ENCODE peak calls at places on chromosomes 12 and 14, in six cellular contexts. P is hippocampal formation; I is activated naive CD4-positive, alpha-beta T cell; L is ACHN; J is AG04450; W is H9. S is an unnamed sample.

GRCh38 chr14:64208261-64208660 is 85.9 kb downstream of the ESR2 start:
- DNase-seq in J (no peak), W (no peak), I (no peak), L (no peak), P (no peak), S (no peak)

GRCh38 chr14:100417466-100417865 is 94.3 kb downstream of the SLC25A47 start:
- DNase-seq in J (peak), L (peak), W (peak), I (no peak), P (peak), S (peak)

GRCh38 chr14:80638620-80639215 is 302.8 kb downstream of the CEP128 start:
- DNase-seq in P (no peak), L (peak), W (no peak), J (peak), I (no peak), S (peak)

GRCh38 chr12:5808956-5809355 is 136.1 kb downstream of the ANO2 start:
- DNase-seq in L (peak), J (no peak), P (no peak), I (no peak), W (no peak), S (peak)

GRCh38 chr12:47249082-47249481 is 169.3 kb upstream of the AMIGO2 start:
- DNase-seq in I (no peak), W (no peak), L (no peak), J (no peak), P (no peak), S (no peak)

GRCh38 chr14:53412819-53413664 is 259.9 kb upstream of the DDHD1 start:
- DNase-seq in L (peak), I (no peak), P (no peak), J (no peak), W (no peak), S (no peak)

GRCh38 chr12:64053117-64053516 is 169.0 kb downstream of the KICS2 start:
- DNase-seq in P (no peak), L (no peak), J (no peak), W (no peak), I (no peak), S (no peak)

GRCh38 chr12:84875241-84875640 is 37.4 kb downstream of the SLC6A15 start:
- DNase-seq in P (no peak), J (no peak), W (no peak), L (no peak), I (no peak), S (peak)

GRCh38 chr12:1857086-1857485 is 36.7 kb downstream of the LRTM2 start:
- DNase-seq in W (no peak), L (no peak), P (no peak), I (no peak), J (no peak), S (no peak)

GRCh38 chr14:98893675-98894074 is 378.3 kb downstream of the BCL11B start:
- DNase-seq in J (no peak), I (no peak), P (no peak), W (no peak), L (no peak), S (no peak)

GRCh38 chr14:61607570-61608244 is 87.6 kb upstream of the HIF1A start:
- DNase-seq in W (peak), P (no peak), I (no peak), J (no peak), L (no peak), S (no peak)

GRCh38 chr12:67772276-67773169 is 124.0 kb downstream of the DYRK2 start:
- DNase-seq in J (peak), I (no peak), P (no peak), L (no peak), W (peak), S (peak)

GRCh38 chr12:31315779-31316465 is 10.0 kb downstream of the SINHCAF start:
- DNase-seq in J (no peak), I (no peak), W (no peak), P (no peak), L (no peak), S (no peak)

GRCh38 chr14:75310295-75311059 is 31.8 kb downstream of the FOS start:
- DNase-seq in I (no peak), W (peak), J (peak), P (peak), L (no peak), S (peak)

GRCh38 chr12:13350946-13351345 is 154.4 kb downstream of the EMP1 start:
- DNase-seq in I (no peak), J (no peak), P (no peak), W (no peak), L (no peak), S (no peak)

GRCh38 chr12:111687952-111688351 is 2.1 kb downstream of the ACAD10 start:
- DNase-seq in I (no peak), P (no peak), W (no peak), J (no peak), L (no peak), S (no peak)

GRCh38 chr12:43835656-43836454 is at the start of gene TMEM117:
- DNase-seq in J (no peak), L (peak), I (peak), W (peak), P (no peak), S (no peak)

GRCh38 chr14:36879558-36879957 is 217.9 kb downstream of the PAX9 start:
- DNase-seq in W (no peak), L (no peak), J (no peak), I (no peak), P (no peak), S (no peak)

GRCh38 chr14:105019861-105020814 is 745 bp downstream of the CDCA4 start:
- DNase-seq in P (no peak), W (no peak), I (no peak), L (peak), J (no peak), S (no peak)

GRCh38 chr12:124464062-124464461 is 103.3 kb downstream of the NCOR2 start:
- DNase-seq in L (no peak), P (no peak), W (no peak), I (no peak), J (no peak), S (no peak)

GRCh38 chr14:24037658-24038037 is 14.2 kb upstream of the CARMIL3 start:
- DNase-seq in J (no peak), L (no peak), W (no peak), I (no peak), P (no peak), S (no peak)

GRCh38 chr12:6323340-6323994 is 13.0 kb downstream of the PLEKHG6 start:
- DNase-seq in L (peak), W (peak), J (peak), P (peak), I (no peak), S (peak)

GRCh38 chr12:46209165-46209564 is 59.7 kb downstream of the SLC38A1 start:
- DNase-seq in W (no peak), I (no peak), J (no peak), P (no peak), L (no peak), S (no peak)

GRCh38 chr12:93571854-93572711 is at the start of gene SOCS2:
- DNase-seq in J (no peak), P (no peak), L (peak), I (no peak), W (peak), S (no peak)

GRCh38 chr14:59897757-59898383 is 22.1 kb upstream of the LRRC9 start:
- DNase-seq in P (peak), I (no peak), J (no peak), W (peak), L (peak), S (no peak)

GRCh38 chr12:50569876-50570275 is 65.1 kb downstream of the DIP2B start:
- DNase-seq in P (peak), W (no peak), L (no peak), J (no peak), I (no peak), S (no peak)

GRCh38 chr12:113293100-113293499 is 41.8 kb downstream of the SLC8B1 start:
- DNase-seq in I (no peak), L (no peak), W (no peak), P (no peak), J (no peak), S (no peak)

GRCh38 chr14:76784881-76785280 is 23.6 kb downstream of the VASH1 start:
- DNase-seq in P (peak), I (no peak), L (peak), W (peak), J (peak), S (peak)

GRCh38 chr12:46005151-46005797 is 14.9 kb upstream of the SCAF11 start:
- DNase-seq in L (no peak), W (no peak), P (peak), I (no peak), J (no peak), S (no peak)

GRCh38 chr12:6925239-6925542 is 2.6 kb upstream of the ATN1 start:
- DNase-seq in P (no peak), I (no peak), W (no peak), L (no peak), J (no peak), S (no peak)